ENCODE peak calls at places on chromosomes 6 and 20, in six cellular contexts. S is thoracic aorta, R is HCT116, T is cardiac muscle cell, M is mucosa of descending colon, O is body of pancreas. A is an unnamed sample.
A peak's percentile ranks its signal among the peaks of the same experiment; 100 is the strongest.

GRCh38 chr6:167501831-167502385 is 177.0 kb downstream of the TTLL2 start:
- DNase-seq in M (peak; percentile 77), S (no peak), T (peak; percentile 51), R (peak; percentile 33), O (peak; percentile 73), A (no peak)

GRCh38 chr6:127854009-127854408 is 46.8 kb downstream of the THEMIS start:
- DNase-seq in T (no peak), R (no peak), O (no peak), M (no peak), S (no peak), A (no peak)

GRCh38 chr20:50464026-50464724 is 46.0 kb upstream of the PTPN1 start:
- DNase-seq in O (peak; percentile 65), M (peak; percentile 47), S (no peak), R (no peak), T (peak; percentile 61), A (peak; percentile 76)

GRCh38 chr20:59422911-59423520 is 122.6 kb downstream of the EDN3 start:
- DNase-seq in M (no peak), R (no peak), T (no peak), O (no peak), S (no peak), A (no peak)

GRCh38 chr6:52020961-52021570 is 66.3 kb downstream of the PKHD1 start:
- DNase-seq in M (no peak), O (no peak), R (peak; percentile 3), S (no peak), T (peak; percentile 42), A (no peak)

GRCh38 chr6:27791182-27791939 is 120.8 kb downstream of the OR2B2 start:
- DNase-seq in T (peak; percentile 10), M (peak; percentile 55), O (peak; percentile 66), R (peak; percentile 75), S (no peak), A (peak; percentile 67)

GRCh38 chr20:54649511-54649962 is 174.1 kb downstream of the DOK5 start:
- DNase-seq in M (peak; percentile 91), S (no peak), O (peak; percentile 92), T (peak; percentile 89), R (peak; percentile 62), A (peak; percentile 81)

GRCh38 chr6:10412165-10412947 is 2.5 kb downstream of the TFAP2A start:
- DNase-seq in O (no peak), T (no peak), S (no peak), R (no peak), M (no peak), A (peak; percentile 90)

GRCh38 chr6:42197574-42198362 is 3.0 kb upstream of the GUCA1B start:
- DNase-seq in S (no peak), T (no peak), O (no peak), M (no peak), R (no peak), A (no peak)
- H3K4me1 ChIP-seq in S (peaks cover 7% of the 10 kb centered on the region), T (no peaks in the 10 kb centered on the region), O (peaks cover 4% of the 10 kb centered on the region), M (no peaks in the 10 kb centered on the region), R (peaks cover 7% of the 10 kb centered on the region), A (no peaks in the 10 kb centered on the region)

GRCh38 chr20:41229259-41229658 is 88.3 kb downstream of the ZHX3 start:
- DNase-seq in R (no peak), T (no peak), M (no peak), O (no peak), S (no peak), A (no peak)
- H3K4me1 ChIP-seq in R (peaks cover 7% of the 10 kb centered on the region), T (peaks cover 10% of the 10 kb centered on the region), M (peaks cover 8% of the 10 kb centered on the region), O (peaks cover 11% of the 10 kb centered on the region), S (peaks cover 41% of the 10 kb centered on the region), A (peaks cover 18% of the 10 kb centered on the region)

GRCh38 chr20:33901132-33901523 is 90.0 kb downstream of the CHMP4B start:
- DNase-seq in O (no peak), T (no peak), S (no peak), M (no peak), R (no peak), A (no peak)
- H3K4me1 ChIP-seq in O (peaks cover 8% of the 10 kb centered on the region), T (no peaks in the 10 kb centered on the region), S (no peaks in the 10 kb centered on the region), M (no peaks in the 10 kb centered on the region), R (no peaks in the 10 kb centered on the region), A (no peaks in the 10 kb centered on the region)

GRCh38 chr6:1636971-1637871 is 27.5 kb downstream of the FOXC1 start:
- DNase-seq in R (no peak), S (no peak), M (no peak), O (no peak), T (no peak), A (peak; percentile 95)
- H3K4me1 ChIP-seq in R (peaks cover 35% of the 10 kb centered on the region), S (peaks cover 40% of the 10 kb centered on the region), M (no peaks in the 10 kb centered on the region), O (peaks cover 14% of the 10 kb centered on the region), T (no peaks in the 10 kb centered on the region), A (no peaks in the 10 kb centered on the region)

GRCh38 chr20:63565699-63566335 is 8.2 kb downstream of the HELZ2 start:
- DNase-seq in O (no peak), R (no peak), S (no peak), T (no peak), M (no peak), A (no peak)
- H3K4me1 ChIP-seq in O (peaks cover 6% of the 10 kb centered on the region), R (no peaks in the 10 kb centered on the region), S (no peaks in the 10 kb centered on the region), T (no peaks in the 10 kb centered on the region), M (peaks cover 9% of the 10 kb centered on the region), A (no peaks in the 10 kb centered on the region)

A was measured in kidney.